ENCODE peak calls at places on chromosomes 2 and 18, in seven cellular contexts. N is NCI-H1436; E is CD4-positive, alpha-beta T cell; W is stimulated activated CD8-positive, alpha-beta memory T cell treated with anti-CD3 and anti-CD28 coated beads, Interleukin-15, amount 100 ng/mL, for 48 hours; Y is NCI-H1092 treated with DMSO at 0.1 percent for 48 hours; G is left cardiac atrium; F is WERI-Rb-1. U is an unnamed sample.

GRCh38 chr18:7926526-7926925 is 359.4 kb downstream of the PTPRM start:
- DNase-seq in N (no peak), E (no peak), W (no peak), Y (peak), G (no peak), F (peak), U (no peak)

GRCh38 chr2:15041429-15041837 is 408.9 kb downstream of the LRATD1 start:
- DNase-seq in N (no peak), E (no peak), W (no peak), Y (peak), G (no peak), F (no peak), U (no peak)

GRCh38 chr2:122105885-122106221 is 350.4 kb downstream of the TSN start:
- DNase-seq in N (no peak), E (no peak), W (no peak), Y (no peak), G (no peak), F (no peak), U (no peak)

GRCh38 chr2:160062283-160063005 is at the start of gene PLA2R1:
- DNase-seq in N (no peak), E (no peak), W (no peak), Y (no peak), G (peak), F (no peak), U (no peak)

GRCh38 chr2:191013876-191014652 is at the start of gene STAT1:
- DNase-seq in N (peak), E (peak), W (peak), Y (peak), G (peak), F (peak), U (peak)

GRCh38 chr18:79511271-79511670 is 115.5 kb downstream of the NFATC1 start:
- DNase-seq in N (no peak), E (no peak), W (no peak), Y (no peak), G (no peak), F (peak), U (no peak)

GRCh38 chr2:138712212-138712979 is 67.8 kb downstream of the NXPH2 start:
- DNase-seq in N (no peak), E (no peak), W (no peak), Y (no peak), G (no peak), F (no peak), U (no peak)

GRCh38 chr2:156486175-156486574 is 50.0 kb downstream of the GPD2 start:
- DNase-seq in N (no peak), E (no peak), W (no peak), Y (no peak), G (no peak), F (no peak), U (no peak)

GRCh38 chr18:9629709-9630108 is 15.3 kb upstream of the PPP4R1 start:
- DNase-seq in N (no peak), E (no peak), W (no peak), Y (no peak), G (no peak), F (peak), U (no peak)

GRCh38 chr2:173354601-173355131 is at the start of gene CDCA7:
- DNase-seq in N (peak), E (peak), W (peak), Y (peak), G (peak), F (peak), U (no peak)

GRCh38 chr18:45839415-45840395 is 14.2 kb downstream of the SIGLEC15 start:
- DNase-seq in N (no peak), E (no peak), W (no peak), Y (peak), G (no peak), F (peak), U (peak)

GRCh38 chr2:204004912-204005311 is 68.3 kb downstream of the ICOS start:
- DNase-seq in N (no peak), E (no peak), W (no peak), Y (no peak), G (no peak), F (no peak), U (no peak)

GRCh38 chr2:85134255-85135065 is 1.3 kb downstream of the TCF7L1 start:
- DNase-seq in N (no peak), E (no peak), W (no peak), Y (no peak), G (peak), F (no peak), U (no peak)

GRCh38 chr2:144505245-144505801 is 14.6 kb downstream of the ZEB2 start:
- DNase-seq in N (peak), E (no peak), W (no peak), Y (no peak), G (no peak), F (no peak), U (no peak)

U was measured in T follicular helper cell.